ENCODE peak calls at places on chromosome 10, in five cellular contexts. I, Y, X, N and L are unnamed samples. For H3K9me3, the result is how much of the 10 kb centered on the place peaks cover.

GRCh38 chr10:14665304-14665703 is 109.4 kb downstream of the FAM107B start:
- DNase-seq in N (no peak), X (no peak), Y (no peak), I (peak), L (no peak)

GRCh38 chr10:89468625-89469024 is 54.3 kb downstream of the IFIT5 start:
- DNase-seq in X (no peak), Y (no peak), I (no peak), N (no peak), L (no peak)

GRCh38 chr10:122034149-122034756 is 45.3 kb downstream of the TACC2 start:
- DNase-seq in I (peak), X (no peak), N (no peak), Y (peak), L (no peak)

GRCh38 chr10:48518926-48519730 is 85.7 kb downstream of the ARHGAP22 start:
- DNase-seq in I (no peak), X (peak), N (no peak), Y (no peak), L (no peak)

GRCh38 chr10:77715081-77715480 is 77.5 kb upstream of the KCNMA1 start:
- DNase-seq in I (no peak), Y (no peak), N (no peak), X (no peak), L (no peak)

GRCh38 chr10:88186335-88186734 is 322.9 kb downstream of the PTEN start:
- DNase-seq in Y (peak), X (no peak), I (no peak), N (no peak), L (no peak)

GRCh38 chr10:52451817-52452216 is 137.7 kb downstream of the DKK1 start:
- DNase-seq in Y (peak), X (no peak), N (no peak), I (no peak), L (no peak)

GRCh38 chr10:54800677-54801480 is at the start of gene PCDH15:
- DNase-seq in I (no peak), N (no peak), X (peak), Y (peak), L (no peak)

GRCh38 chr10:98419456-98420261 is 4.7 kb upstream of the PYROXD2 start:
- DNase-seq in I (no peak), Y (no peak), N (no peak), X (peak), L (no peak)

GRCh38 chr10:100948916-100949315 is 20.4 kb upstream of the SEMA4G start:
- DNase-seq in I (no peak), X (no peak), N (no peak), Y (no peak), L (no peak)

GRCh38 chr10:31587691-31588090 is 268.7 kb downstream of the ZEB1 start:
- DNase-seq in X (no peak), N (no peak), Y (no peak), I (no peak), L (no peak)

GRCh38 chr10:97886264-97886663 is 36.6 kb downstream of the GOLGA7B start:
- DNase-seq in Y (no peak), X (no peak), N (no peak), I (no peak), L (no peak)

GRCh38 chr10:20254078-20254477 is 437.8 kb downstream of the PLXDC2 start:
- DNase-seq in N (no peak), Y (peak), X (no peak), I (no peak), L (no peak)

GRCh38 chr10:107616031-107616430 is 451.5 kb upstream of the SORCS1 start:
- DNase-seq in X (no peak), I (no peak), N (no peak), Y (no peak), L (no peak)

GRCh38 chr10:75205908-75206307 is 4.7 kb upstream of the VDAC2 start:
- DNase-seq in X (no peak), N (no peak), I (no peak), Y (no peak), L (no peak)

GRCh38 chr10:58179238-58179637 is 88.5 kb downstream of the IPMK start:
- DNase-seq in Y (peak), X (no peak), I (no peak), N (no peak), L (no peak)

GRCh38 chr10:770975-771374 is 81.5 kb upstream of the DIP2C start:
- DNase-seq in I (peak), Y (no peak), N (no peak), X (no peak), L (no peak)

GRCh38 chr10:771647-772046 is 82.2 kb upstream of the DIP2C start:
- DNase-seq in X (no peak), N (no peak), I (no peak), Y (no peak), L (no peak)

GRCh38 chr10:772227-772637 is 82.8 kb upstream of the DIP2C start:
- DNase-seq in Y (no peak), X (no peak), I (no peak), N (no peak), L (no peak)

GRCh38 chr10:767211-767610 is 77.7 kb upstream of the DIP2C start:
- DNase-seq in N (no peak), I (no peak), Y (no peak), X (no peak), L (no peak)

DNA sequence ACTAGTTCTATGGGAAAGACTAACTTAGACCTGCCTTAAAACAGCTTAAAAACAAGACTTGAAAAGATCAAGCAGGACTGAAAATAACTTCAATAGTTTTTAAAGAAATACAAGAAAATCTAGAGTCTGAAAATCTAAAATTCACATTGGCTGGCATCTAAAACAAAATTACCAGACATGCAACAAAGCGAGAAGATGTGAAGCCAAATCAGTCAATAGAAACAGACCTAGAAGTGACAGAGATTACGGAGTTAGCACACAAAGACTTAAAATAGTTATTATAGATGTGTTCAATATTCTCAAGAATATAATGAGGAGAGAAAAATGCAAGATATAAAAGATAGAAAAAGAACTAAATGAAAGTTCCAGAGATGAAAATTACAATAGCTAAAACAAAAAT is 78.3 kb upstream of the DIP2C start:
- DNase-seq in N (no peak), Y (no peak), X (no peak), I (no peak), L (no peak)
- H3K9me3 ChIP-seq in N (under half), Y (under half), X (under half), I (under half), L (under half)

GRCh38 chr10:38159007-38159406 is 64.9 kb downstream of the ZNF37A start:
- DNase-seq in N (no peak), I (no peak), Y (no peak), X (no peak), L (no peak)
- H3K9me3 ChIP-seq in N (under half), I (under half), Y (under half), X (under half), L (under half)

GRCh38 chr10:50464004-50464409 is 159.7 kb downstream of the SGMS1 start:
- DNase-seq in X (no peak), N (no peak), Y (peak), I (no peak), L (no peak)
- H3K9me3 ChIP-seq in X (under half), N (under half), Y (under half), I (under half), L (under half)

DNA sequence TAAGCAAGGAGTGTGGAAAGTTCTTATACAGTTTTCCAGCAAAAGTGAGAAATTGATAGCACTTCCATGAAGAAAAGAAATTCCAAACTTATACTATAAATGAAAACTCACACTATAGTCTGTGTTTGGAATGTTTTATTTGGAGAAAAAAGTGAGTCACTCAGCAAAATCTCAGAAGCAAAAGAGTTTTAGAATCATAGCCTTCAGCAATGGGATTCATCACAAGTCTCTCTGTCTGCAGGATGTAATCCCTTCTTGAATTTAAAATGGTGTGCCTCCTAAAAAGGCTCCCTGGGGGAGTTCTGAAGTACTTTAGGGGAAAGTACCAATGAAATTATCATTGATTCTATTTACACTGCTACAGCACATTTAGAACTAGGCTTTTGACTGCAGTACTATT is 756.4 kb downstream of the XPNPEP1 start:
- DNase-seq in N (no peak), I (no peak), X (no peak), Y (no peak), L (no peak)
- H3K9me3 ChIP-seq in N (under half), I (under half), X (under half), Y (under half), L (under half)

GRCh38 chr10:99532687-99533495 is at the start of gene NKX2-3:
- DNase-seq in X (peak), N (peak), I (peak), Y (no peak), L (no peak)

GRCh38 chr10:99533496-99534455 is 1.0 kb downstream of the NKX2-3 start:
- DNase-seq in N (no peak), I (no peak), X (no peak), Y (no peak), L (no peak)

GRCh38 chr10:99534939-99535763 is 2.4 kb downstream of the NKX2-3 start:
- DNase-seq in X (peak), N (no peak), I (no peak), Y (no peak), L (no peak)

GRCh38 chr10:99535764-99536399 is 3.1 kb downstream of the NKX2-3 start:
- DNase-seq in Y (no peak), I (no peak), X (peak), N (no peak), L (no peak)

DNA sequence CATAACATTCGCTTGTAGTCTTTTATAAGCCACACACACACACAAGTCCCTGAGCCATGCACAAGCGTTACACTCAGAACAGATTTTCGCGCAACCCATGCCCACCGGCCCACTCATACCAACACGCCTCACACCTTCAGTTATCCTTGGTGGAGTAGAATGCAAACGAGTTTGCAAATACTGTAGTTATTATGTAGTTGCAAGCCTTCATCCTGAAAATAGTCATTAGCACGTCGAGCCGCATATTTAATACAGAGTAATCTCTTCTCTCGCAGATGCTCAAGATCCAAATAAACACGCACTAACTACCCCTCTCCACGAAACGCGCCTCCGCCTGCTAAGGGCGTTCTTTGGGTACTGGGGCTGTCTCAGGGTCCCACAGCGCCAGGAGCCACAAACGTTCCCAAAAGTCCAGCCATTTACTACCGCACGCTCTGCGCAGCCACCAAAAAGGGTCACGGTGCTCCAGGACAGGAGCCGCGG is 1.8 kb downstream of the NKX2-3 start:
- DNase-seq in X (no peak), I (no peak), N (no peak), Y (no peak), L (no peak)
- H3K9me3 ChIP-seq in X (under half), I (under half), N (under half), Y (under half), L (under half)

DNA sequence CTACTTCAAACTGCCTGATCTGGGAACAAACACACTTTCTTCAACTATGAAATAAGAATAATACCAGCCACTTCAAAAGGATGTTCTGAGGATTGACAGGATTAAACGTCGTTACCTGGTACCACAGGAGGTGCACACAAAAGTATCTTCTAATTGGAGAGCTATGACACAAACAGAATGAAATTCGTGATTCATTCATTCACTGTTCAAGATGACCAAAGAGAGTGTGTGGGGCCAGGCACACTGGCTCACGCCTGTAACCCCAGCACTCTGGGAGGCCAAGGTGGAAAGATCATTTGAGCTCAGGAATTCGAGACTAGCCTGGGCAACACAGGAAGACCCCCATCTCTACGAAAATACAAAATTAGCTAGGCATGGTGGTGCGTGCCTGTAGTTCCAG is 50.9 kb downstream of the SFMBT2 start:
- DNase-seq in I (no peak), X (no peak), N (no peak), Y (no peak), L (no peak)
- H3K9me3 ChIP-seq in I (under half), X (under half), N (under half), Y (under half), L (under half)

GRCh38 chr10:2005546-2005945 is 268.2 kb upstream of the ADARB2 start:
- DNase-seq in N (no peak), X (no peak), I (no peak), Y (no peak), L (no peak)

GRCh38 chr10:2014541-2014940 is 277.2 kb upstream of the ADARB2 start:
- DNase-seq in N (no peak), X (no peak), Y (no peak), I (no peak), L (no peak)

GRCh38 chr10:2012209-2012608 is 274.9 kb upstream of the ADARB2 start:
- DNase-seq in X (no peak), Y (no peak), I (no peak), N (no peak), L (no peak)

GRCh38 chr10:2011106-2011716 is 273.9 kb upstream of the ADARB2 start:
- DNase-seq in Y (no peak), N (no peak), I (no peak), X (no peak), L (no peak)
- H3K9me3 ChIP-seq in Y (under half), N (under half), I (under half), X (under half), L (under half)

GRCh38 chr10:132104471-132105301 is 38.9 kb downstream of the JAKMIP3 start:
- DNase-seq in Y (no peak), N (no peak), I (no peak), X (no peak), L (no peak)

GRCh38 chr10:132105302-132105995 is 39.7 kb downstream of the JAKMIP3 start:
- DNase-seq in Y (no peak), I (no peak), N (no peak), X (no peak), L (no peak)

GRCh38 chr10:132107947-132108877 is 42.5 kb downstream of the JAKMIP3 start:
- DNase-seq in N (no peak), I (no peak), Y (no peak), X (peak), L (no peak)

GRCh38 chr10:132107211-132107946 is 41.6 kb downstream of the JAKMIP3 start:
- DNase-seq in I (no peak), X (peak), N (no peak), Y (no peak), L (no peak)

DNA sequence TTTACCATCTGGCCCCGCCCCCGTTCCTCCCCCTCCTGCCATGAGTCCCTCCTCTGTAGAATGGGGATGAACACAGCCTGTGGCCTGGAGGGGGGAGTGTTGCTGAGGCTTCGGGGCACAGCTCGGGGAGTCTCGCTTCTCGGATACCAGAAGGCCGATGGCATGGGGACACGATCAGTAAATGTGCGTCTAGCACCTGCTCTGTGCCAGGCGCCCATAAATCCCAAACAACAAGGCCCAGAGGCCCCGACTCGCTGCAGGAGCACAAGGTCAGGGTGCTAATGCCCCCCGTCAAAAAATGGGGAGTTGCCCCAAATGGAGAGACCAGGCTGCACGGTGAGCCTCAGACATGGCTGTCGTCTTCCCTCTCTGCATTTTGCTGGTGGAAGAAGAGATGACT is 40.7 kb downstream of the JAKMIP3 start:
- DNase-seq in N (no peak), Y (no peak), X (peak), I (no peak), L (no peak)
- H3K9me3 ChIP-seq in N (under half), Y (under half), X (under half), I (under half), L (under half)